ENCODE peak calls at places on chromosomes 4 and X, in six cellular contexts. B is naive thymus-derived CD4-positive, alpha-beta T cell; A is heart right ventricle; X is D341Med; E is tibial nerve; D is endodermal cell. N is an unnamed sample.

GRCh38 chr4:62232755-62233280 is 1032.7 kb downstream of the ADGRL3 start:
- DNase-seq in B (no peak), A (no peak), X (no peak), E (no peak), D (no peak), N (no peak)

GRCh38 chr4:7251321-7251720 is 59.0 kb downstream of the SORCS2 start:
- DNase-seq in B (no peak), A (no peak), X (no peak), E (no peak), D (no peak), N (no peak)

GRCh38 chr4:118989098-118990080 is 100.7 kb downstream of the SYNPO2 start:
- DNase-seq in B (no peak), A (no peak), X (no peak), E (no peak), D (no peak), N (no peak)

GRCh38 chrX:41960142-41960541 is 36.8 kb upstream of the CASK start:
- DNase-seq in B (no peak), A (no peak), X (peak), E (no peak), D (peak), N (peak)

GRCh38 chr4:18110099-18110498 is 88.5 kb upstream of the LCORL start:
- DNase-seq in B (no peak), A (no peak), X (no peak), E (no peak), D (no peak), N (no peak)

GRCh38 chr4:61520688-61521160 is 320.6 kb downstream of the ADGRL3 start:
- DNase-seq in B (no peak), A (no peak), X (no peak), E (no peak), D (peak), N (peak)

GRCh38 chr4:110878413-110878812 is 255.5 kb upstream of the PITX2 start:
- DNase-seq in B (no peak), A (no peak), X (no peak), E (no peak), D (no peak), N (no peak)

GRCh38 chr4:109977854-109978501 is 65.3 kb downstream of the EGF start:
- DNase-seq in B (peak), A (no peak), X (peak), E (no peak), D (no peak), N (peak)

GRCh38 chrX:19046343-19047215 is 62.7 kb upstream of the PHKA2 start:
- DNase-seq in B (no peak), A (no peak), X (no peak), E (no peak), D (no peak), N (no peak)

GRCh38 chr4:173505924-173506779 is 23.9 kb downstream of the HAND2 start:
- DNase-seq in B (no peak), A (peak), X (peak), E (no peak), D (peak), N (peak)

GRCh38 chr4:95388911-95389310 is 159.9 kb downstream of the UNC5C start:
- DNase-seq in B (no peak), A (no peak), X (no peak), E (no peak), D (no peak), N (no peak)

GRCh38 chrX:54452920-54453319 is 12.7 kb downstream of the TSR2 start:
- DNase-seq in B (no peak), A (no peak), X (peak), E (no peak), D (peak), N (peak)

GRCh38 chr4:33831667-33832066 is 2412.6 kb downstream of the ARAP2 start:
- DNase-seq in B (no peak), A (no peak), X (no peak), E (no peak), D (no peak), N (no peak)

GRCh38 chrX:70656304-70656703 is 211.7 kb downstream of the DLG3 start:
- DNase-seq in B (no peak), A (no peak), X (no peak), E (no peak), D (no peak), N (no peak)

GRCh38 chrX:150502091-150502490 is 66.3 kb upstream of the MTM1 start:
- DNase-seq in B (no peak), A (no peak), X (no peak), E (no peak), D (no peak), N (no peak)

GRCh38 chr4:147207941-147208340 is 262.3 kb upstream of the TTC29 start:
- DNase-seq in B (no peak), A (no peak), X (no peak), E (no peak), D (no peak), N (no peak)

GRCh38 chr4:173074501-173074946 is 94.1 kb upstream of the GALNT7 start:
- DNase-seq in B (no peak), A (no peak), X (no peak), E (no peak), D (peak), N (peak)

GRCh38 chr4:55321707-55322264 is 24.3 kb upstream of the SRD5A3 start:
- DNase-seq in B (peak), A (no peak), X (peak), E (peak), D (peak), N (peak)

GRCh38 chr4:3445829-3446545 is 4.2 kb downstream of the HGFAC start:
- DNase-seq in B (no peak), A (peak), X (no peak), E (no peak), D (no peak), N (no peak)

GRCh38 chrX:13506574-13506973 is 62.8 kb upstream of the EGFL6 start:
- DNase-seq in B (peak), A (peak), X (peak), E (no peak), D (peak), N (peak)

GRCh38 chrX:71195959-71196727 is 26.9 kb upstream of the GJB1 start:
- DNase-seq in B (peak), A (no peak), X (no peak), E (no peak), D (peak), N (peak)

GRCh38 chrX:74613350-74614192 is 853 bp downstream of the RLIM start:
- DNase-seq in B (no peak), A (no peak), X (peak), E (no peak), D (peak), N (peak)

GRCh38 chr4:105227054-105227453 is 80.4 kb downstream of the TET2 start:
- DNase-seq in B (no peak), A (no peak), X (no peak), E (no peak), D (no peak), N (no peak)

GRCh38 chrX:142637206-142637605 is 388.5 kb upstream of the SPANXN4 start:
- DNase-seq in B (no peak), A (no peak), X (no peak), E (no peak), D (no peak), N (no peak)

GRCh38 chr4:31160146-31160545 is 440.0 kb downstream of the PCDH7 start:
- DNase-seq in B (no peak), A (no peak), X (no peak), E (no peak), D (no peak), N (no peak)

GRCh38 chr4:8171941-8172924 is 13.6 kb upstream of the ABLIM2 start:
- DNase-seq in B (no peak), A (no peak), X (no peak), E (no peak), D (no peak), N (no peak)

GRCh38 chr4:118683513-118683912 is 1.7 kb upstream of the METTL14 start:
- DNase-seq in B (no peak), A (no peak), X (peak), E (no peak), D (peak), N (peak)